ENCODE peak calls at places on chromosomes 13 and 19, in nine cellular contexts. One of them, this sample, is unnamed. For H3K4me1, the result is how much of the 10 kb centered on the place peaks cover.

GRCh38 chr19:13817615-13818371 is 22.6 kb downstream of the ZSWIM4 start:
- DNase-seq in psoas muscle: no peak
- DNase-seq in stomach: peak
- DNase-seq in mucosa of descending colon: peak
- DNase-seq in uterus: no peak
- DNase-seq in gastrocnemius medialis: no peak
- DNase-seq in left ventricle myocardium inferior: no peak
- DNase-seq in pancreas: peak
- DNase-seq in left lung: peak
- DNase-seq in this sample: no peak

GRCh38 chr19:48501961-48502719 is 9.5 kb downstream of the LMTK3 start:
- DNase-seq in uterus: peak
- DNase-seq in gastrocnemius medialis: no peak
- DNase-seq in psoas muscle: no peak
- DNase-seq in stomach: peak
- DNase-seq in pancreas: peak
- DNase-seq in left lung: peak
- DNase-seq in mucosa of descending colon: peak
- DNase-seq in left ventricle myocardium inferior: no peak
- DNase-seq in this sample: peak

GRCh38 chr13:51148952-51149573 is 38.0 kb upstream of the C13orf42 start:
- DNase-seq in pancreas: peak
- DNase-seq in stomach: no peak
- DNase-seq in left ventricle myocardium inferior: no peak
- DNase-seq in mucosa of descending colon: peak
- DNase-seq in uterus: peak
- DNase-seq in gastrocnemius medialis: no peak
- DNase-seq in left lung: no peak
- DNase-seq in psoas muscle: no peak
- DNase-seq in this sample: no peak

GRCh38 chr13:20106751-20107150 is 54.1 kb downstream of the GJA3 start:
- DNase-seq in psoas muscle: no peak
- DNase-seq in gastrocnemius medialis: no peak
- DNase-seq in stomach: no peak
- DNase-seq in left ventricle myocardium inferior: no peak
- DNase-seq in left lung: no peak
- DNase-seq in uterus: no peak
- DNase-seq in mucosa of descending colon: no peak
- DNase-seq in pancreas: no peak
- DNase-seq in this sample: no peak

GRCh38 chr19:45842198-45842597 is 20.7 kb downstream of the SYMPK start:
- DNase-seq in left lung: no peak
- DNase-seq in pancreas: no peak
- DNase-seq in stomach: no peak
- DNase-seq in uterus: no peak
- DNase-seq in left ventricle myocardium inferior: no peak
- DNase-seq in gastrocnemius medialis: no peak
- DNase-seq in psoas muscle: no peak
- DNase-seq in mucosa of descending colon: no peak
- DNase-seq in this sample: no peak

GRCh38 chr13:100537951-100538462 is 50.6 kb downstream of the GGACT start:
- DNase-seq in stomach: no peak
- DNase-seq in left ventricle myocardium inferior: no peak
- DNase-seq in psoas muscle: no peak
- DNase-seq in pancreas: no peak
- DNase-seq in left lung: no peak
- DNase-seq in mucosa of descending colon: no peak
- DNase-seq in gastrocnemius medialis: no peak
- DNase-seq in uterus: no peak
- DNase-seq in this sample: no peak

GRCh38 chr19:5186293-5187050 is 154.1 kb downstream of the PTPRS start:
- DNase-seq in psoas muscle: peak
- DNase-seq in stomach: no peak
- DNase-seq in pancreas: no peak
- DNase-seq in uterus: no peak
- DNase-seq in left lung: no peak
- DNase-seq in left ventricle myocardium inferior: no peak
- DNase-seq in mucosa of descending colon: no peak
- DNase-seq in gastrocnemius medialis: no peak
- DNase-seq in this sample: no peak

GRCh38 chr19:31315621-31316011 is 33.6 kb downstream of the TSHZ3 start:
- DNase-seq in gastrocnemius medialis: no peak
- DNase-seq in left lung: no peak
- DNase-seq in uterus: no peak
- DNase-seq in pancreas: no peak
- DNase-seq in stomach: no peak
- DNase-seq in psoas muscle: no peak
- DNase-seq in left ventricle myocardium inferior: no peak
- DNase-seq in mucosa of descending colon: no peak
- DNase-seq in this sample: no peak

GRCh38 chr13:110648848-110649421 is 33.6 kb downstream of the NAXD start:
- DNase-seq in pancreas: no peak
- DNase-seq in uterus: no peak
- DNase-seq in stomach: no peak
- DNase-seq in left ventricle myocardium inferior: no peak
- DNase-seq in psoas muscle: no peak
- DNase-seq in left lung: peak
- DNase-seq in mucosa of descending colon: no peak
- DNase-seq in gastrocnemius medialis: no peak
- DNase-seq in this sample: no peak

GRCh38 chr13:48403151-48403631 is 9.7 kb downstream of the LPAR6 start:
- DNase-seq in uterus: no peak
- DNase-seq in pancreas: no peak
- DNase-seq in psoas muscle: no peak
- DNase-seq in mucosa of descending colon: no peak
- DNase-seq in left lung: no peak
- DNase-seq in left ventricle myocardium inferior: no peak
- DNase-seq in stomach: no peak
- DNase-seq in gastrocnemius medialis: no peak
- DNase-seq in this sample: no peak

GRCh38 chr19:16340654-16341053 is 16.0 kb downstream of the KLF2 start:
- DNase-seq in stomach: no peak
- DNase-seq in pancreas: no peak
- DNase-seq in left lung: no peak
- DNase-seq in gastrocnemius medialis: no peak
- DNase-seq in psoas muscle: no peak
- DNase-seq in left ventricle myocardium inferior: no peak
- DNase-seq in mucosa of descending colon: no peak
- DNase-seq in uterus: no peak
- DNase-seq in this sample: no peak

GRCh38 chr19:16337809-16338469 is 13.3 kb downstream of the KLF2 start:
- DNase-seq in psoas muscle: no peak
- DNase-seq in left lung: no peak
- DNase-seq in left ventricle myocardium inferior: no peak
- DNase-seq in stomach: no peak
- DNase-seq in gastrocnemius medialis: no peak
- DNase-seq in mucosa of descending colon: no peak
- DNase-seq in uterus: no peak
- DNase-seq in pancreas: no peak
- DNase-seq in this sample: no peak

GRCh38 chr19:16338470-16339360 is 14.1 kb downstream of the KLF2 start:
- DNase-seq in mucosa of descending colon: no peak
- DNase-seq in left ventricle myocardium inferior: no peak
- DNase-seq in left lung: peak
- DNase-seq in uterus: no peak
- DNase-seq in pancreas: no peak
- DNase-seq in stomach: no peak
- DNase-seq in gastrocnemius medialis: no peak
- DNase-seq in psoas muscle: peak
- DNase-seq in this sample: no peak

GRCh38 chr19:16340092-16340491 is 15.5 kb downstream of the KLF2 start:
- DNase-seq in left lung: no peak
- DNase-seq in pancreas: no peak
- DNase-seq in mucosa of descending colon: no peak
- DNase-seq in stomach: no peak
- DNase-seq in gastrocnemius medialis: no peak
- DNase-seq in left ventricle myocardium inferior: no peak
- DNase-seq in psoas muscle: no peak
- DNase-seq in uterus: no peak
- DNase-seq in this sample: no peak

GRCh38 chr19:16339361-16339725 is 14.7 kb downstream of the KLF2 start:
- DNase-seq in stomach: no peak
- DNase-seq in pancreas: no peak
- DNase-seq in psoas muscle: no peak
- DNase-seq in gastrocnemius medialis: no peak
- DNase-seq in mucosa of descending colon: no peak
- DNase-seq in left ventricle myocardium inferior: no peak
- DNase-seq in left lung: no peak
- DNase-seq in uterus: no peak
- DNase-seq in this sample: no peak
- H3K4me3 ChIP-seq in stomach: no peak
- H3K4me3 ChIP-seq in pancreas: no peak
- H3K4me3 ChIP-seq in psoas muscle: no peak
- H3K4me3 ChIP-seq in gastrocnemius medialis: no peak
- H3K4me3 ChIP-seq in mucosa of descending colon: no peak
- H3K4me3 ChIP-seq in left ventricle myocardium inferior: no peak
- H3K4me3 ChIP-seq in left lung: no peak
- H3K4me3 ChIP-seq in uterus: no peak
- H3K4me3 ChIP-seq in this sample: no peak

DNA sequence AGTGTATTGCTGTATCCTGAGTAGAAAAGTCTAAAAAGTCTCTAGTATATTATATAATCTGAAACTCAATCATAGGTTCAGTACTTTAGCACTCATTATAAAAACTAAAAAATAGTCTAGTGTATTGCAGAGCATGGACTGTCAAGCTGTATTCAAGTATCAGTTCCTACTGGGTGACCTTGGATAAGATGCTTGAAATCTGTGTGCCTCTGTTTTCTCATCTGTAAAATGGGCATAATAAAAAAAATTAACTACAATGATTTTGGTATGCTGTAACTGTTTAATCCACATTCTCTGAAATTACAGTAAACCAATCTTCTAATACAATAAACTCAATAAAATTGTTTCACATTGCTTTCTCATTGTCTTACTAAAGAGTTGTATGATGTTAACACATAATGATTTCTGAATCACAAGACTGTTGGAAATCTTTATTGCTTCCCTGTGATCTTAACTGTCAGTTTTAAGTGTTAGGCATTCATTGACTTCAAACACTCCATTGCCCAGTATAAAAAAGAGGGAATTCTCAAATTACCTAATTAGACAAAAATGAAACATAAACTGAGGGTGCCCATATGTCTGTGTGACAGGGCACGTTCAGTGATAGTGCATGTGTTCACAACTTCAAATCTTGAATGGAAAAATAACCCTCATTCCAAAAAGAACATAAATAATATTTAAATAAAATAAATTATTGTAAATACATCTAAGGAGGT is 2.2 kb downstream of the STARD13 start:
- DNase-seq in uterus: no peak
- DNase-seq in left ventricle myocardium inferior: no peak
- DNase-seq in gastrocnemius medialis: no peak
- DNase-seq in psoas muscle: no peak
- DNase-seq in left lung: no peak
- DNase-seq in stomach: no peak
- DNase-seq in pancreas: no peak
- DNase-seq in mucosa of descending colon: no peak
- DNase-seq in this sample: no peak
- H3K4me1 ChIP-seq in uterus: under half
- H3K4me1 ChIP-seq in left ventricle myocardium inferior: half or more
- H3K4me1 ChIP-seq in gastrocnemius medialis: half or more
- H3K4me1 ChIP-seq in psoas muscle: half or more
- H3K4me1 ChIP-seq in left lung: under half
- H3K4me1 ChIP-seq in stomach: half or more
- H3K4me1 ChIP-seq in pancreas: under half
- H3K4me1 ChIP-seq in mucosa of descending colon: under half
- H3K4me1 ChIP-seq in this sample: under half

DNA sequence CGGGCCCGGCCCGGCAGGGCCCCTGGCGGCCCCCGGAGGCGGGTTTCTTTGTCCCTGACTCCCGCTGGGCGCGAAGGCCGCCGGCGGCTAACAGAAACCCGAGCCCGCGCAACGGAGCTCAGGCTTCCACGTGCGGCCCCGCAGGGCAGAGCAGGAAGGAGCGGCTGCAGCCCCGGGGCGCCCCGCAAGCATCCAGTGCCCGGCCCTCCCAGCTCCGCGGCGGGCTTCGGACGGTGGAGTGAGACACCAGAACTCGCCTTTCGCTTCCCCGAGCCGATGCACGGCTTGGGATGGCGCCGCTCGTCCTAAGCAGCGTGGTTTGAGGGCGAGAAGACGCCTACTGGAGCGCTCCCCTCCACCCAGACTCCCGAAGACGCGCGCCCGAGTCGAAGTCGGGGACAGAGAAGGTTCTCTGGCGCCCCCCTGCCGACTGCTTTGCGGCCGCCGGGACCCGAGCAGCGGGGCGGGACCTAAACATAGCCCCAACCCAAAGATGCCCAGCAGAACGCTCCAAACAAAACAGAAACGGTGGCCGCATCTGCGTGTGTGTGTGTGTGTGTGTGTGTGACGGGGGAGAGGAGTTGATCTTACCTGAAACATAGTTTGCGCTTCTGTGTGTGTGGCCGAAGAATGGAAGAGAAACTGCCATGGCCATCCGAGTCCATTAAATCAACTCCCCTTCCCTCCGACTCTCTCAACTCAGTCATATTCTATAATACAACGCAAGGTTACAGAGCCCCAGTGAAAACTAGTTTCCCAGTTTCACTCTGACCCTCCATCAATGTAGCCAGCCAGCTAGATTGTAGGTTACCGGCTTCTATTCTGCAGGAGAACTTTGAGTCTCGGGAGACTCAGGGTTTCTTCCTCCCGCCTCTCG is 629 bp upstream of the FGF9 start:
- DNase-seq in mucosa of descending colon: peak
- DNase-seq in pancreas: peak
- DNase-seq in gastrocnemius medialis: no peak
- DNase-seq in stomach: peak
- DNase-seq in psoas muscle: peak
- DNase-seq in uterus: peak
- DNase-seq in left lung: peak
- DNase-seq in left ventricle myocardium inferior: peak
- DNase-seq in this sample: peak
- TF ChIP-seq CTCF in mucosa of descending colon: no peak
- TF ChIP-seq CTCF in pancreas: no peak
- TF ChIP-seq CTCF in gastrocnemius medialis: no peak
- TF ChIP-seq CTCF in stomach: no peak
- TF ChIP-seq CTCF in psoas muscle: no peak
- TF ChIP-seq CTCF in uterus: no peak
- TF ChIP-seq CTCF in left lung: no peak
- TF ChIP-seq CTCF in left ventricle myocardium inferior: no peak
- TF ChIP-seq CTCF in this sample: no peak

DNA sequence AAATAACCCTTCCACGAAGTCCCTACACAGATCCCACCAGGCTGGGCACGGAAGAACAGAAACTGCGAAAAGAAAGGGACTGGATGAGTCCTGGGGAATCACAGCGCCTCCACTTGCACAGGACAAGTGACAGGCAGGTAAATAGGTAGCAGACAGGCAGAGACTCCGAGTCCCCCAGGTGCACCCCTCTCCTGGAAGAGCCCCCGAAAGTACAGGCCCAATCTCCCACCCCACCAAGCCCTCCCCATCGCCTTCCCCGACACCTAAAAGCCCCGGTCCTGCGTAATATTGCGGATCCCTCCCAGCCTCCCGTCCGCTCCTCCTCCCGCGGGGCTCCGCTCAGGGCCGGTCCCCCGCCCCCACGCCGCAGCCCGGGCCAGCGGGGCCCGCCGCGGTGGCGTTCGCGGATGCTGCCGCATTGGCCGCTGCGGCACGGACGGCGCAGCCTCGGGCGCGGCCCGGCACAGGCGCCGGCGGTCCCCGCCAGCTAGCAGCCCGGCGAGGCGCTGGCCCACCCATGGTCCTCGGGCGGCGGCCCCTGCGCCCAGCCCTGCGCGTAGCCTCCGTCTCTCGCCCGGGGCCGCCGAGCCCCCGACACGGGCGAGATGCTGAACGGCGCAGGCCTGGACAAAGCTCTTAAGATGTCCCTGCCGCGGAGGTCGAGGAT is at the start of gene ATP8A2:
- DNase-seq in gastrocnemius medialis: no peak
- DNase-seq in mucosa of descending colon: no peak
- DNase-seq in stomach: no peak
- DNase-seq in left ventricle myocardium inferior: no peak
- DNase-seq in pancreas: no peak
- DNase-seq in psoas muscle: no peak
- DNase-seq in left lung: no peak
- DNase-seq in uterus: no peak
- DNase-seq in this sample: no peak
- H3K4me3 ChIP-seq in gastrocnemius medialis: peak
- H3K4me3 ChIP-seq in mucosa of descending colon: no peak
- H3K4me3 ChIP-seq in stomach: peak
- H3K4me3 ChIP-seq in left ventricle myocardium inferior: peak
- H3K4me3 ChIP-seq in pancreas: peak
- H3K4me3 ChIP-seq in psoas muscle: peak
- H3K4me3 ChIP-seq in left lung: no peak
- H3K4me3 ChIP-seq in uterus: no peak
- H3K4me3 ChIP-seq in this sample: no peak